ENCODE peak calls at places on chromosomes 1 and 21, in nine cellular contexts. One of them, this sample, is unnamed.

GRCh38 chr21:16579538-16579937 is 849.8 kb downstream of the USP25 start:
- DNase-seq in activated CD4-positive, alpha-beta T cell treated with anti-CD3 and anti-CD28 coated beads, Interleukin-2, amount 50 U/mL, for 1 hour: no peak
- DNase-seq in CD4-positive, CD25-positive, alpha-beta regulatory T cell: no peak
- DNase-seq in activated CD8-positive, alpha-beta memory T cell treated with anti-CD3 and anti-CD28 coated beads for 4 hours: no peak
- DNase-seq in fibroblast of the conjunctiva: peak
- DNase-seq in HEK293T: no peak
- DNase-seq in dorsolateral prefrontal cortex: no peak
- DNase-seq in NCI-H2107: no peak
- DNase-seq in cardiac fibroblast: peak
- DNase-seq in this sample: peak

GRCh38 chr1:151501474-151501873 is 9.7 kb upstream of the CGN start:
- DNase-seq in cardiac fibroblast: no peak
- DNase-seq in activated CD4-positive, alpha-beta T cell treated with anti-CD3 and anti-CD28 coated beads, Interleukin-2, amount 50 U/mL, for 1 hour: no peak
- DNase-seq in dorsolateral prefrontal cortex: no peak
- DNase-seq in HEK293T: no peak
- DNase-seq in NCI-H2107: no peak
- DNase-seq in fibroblast of the conjunctiva: no peak
- DNase-seq in CD4-positive, CD25-positive, alpha-beta regulatory T cell: no peak
- DNase-seq in activated CD8-positive, alpha-beta memory T cell treated with anti-CD3 and anti-CD28 coated beads for 4 hours: no peak
- DNase-seq in this sample: no peak

GRCh38 chr1:46544561-46545240 is 6.7 kb downstream of the KNCN start:
- DNase-seq in activated CD4-positive, alpha-beta T cell treated with anti-CD3 and anti-CD28 coated beads, Interleukin-2, amount 50 U/mL, for 1 hour: no peak
- DNase-seq in activated CD8-positive, alpha-beta memory T cell treated with anti-CD3 and anti-CD28 coated beads for 4 hours: no peak
- DNase-seq in CD4-positive, CD25-positive, alpha-beta regulatory T cell: no peak
- DNase-seq in NCI-H2107: no peak
- DNase-seq in cardiac fibroblast: no peak
- DNase-seq in dorsolateral prefrontal cortex: no peak
- DNase-seq in fibroblast of the conjunctiva: no peak
- DNase-seq in HEK293T: no peak
- DNase-seq in this sample: no peak

GRCh38 chr1:19260211-19261138 is 8.9 kb downstream of the MRTO4 start:
- DNase-seq in activated CD4-positive, alpha-beta T cell treated with anti-CD3 and anti-CD28 coated beads, Interleukin-2, amount 50 U/mL, for 1 hour: no peak
- DNase-seq in activated CD8-positive, alpha-beta memory T cell treated with anti-CD3 and anti-CD28 coated beads for 4 hours: no peak
- DNase-seq in HEK293T: no peak
- DNase-seq in CD4-positive, CD25-positive, alpha-beta regulatory T cell: no peak
- DNase-seq in NCI-H2107: peak
- DNase-seq in fibroblast of the conjunctiva: peak
- DNase-seq in dorsolateral prefrontal cortex: no peak
- DNase-seq in cardiac fibroblast: peak
- DNase-seq in this sample: peak

GRCh38 chr1:183548136-183548535 is 42.1 kb downstream of the NCF2 start:
- DNase-seq in HEK293T: no peak
- DNase-seq in dorsolateral prefrontal cortex: no peak
- DNase-seq in cardiac fibroblast: no peak
- DNase-seq in CD4-positive, CD25-positive, alpha-beta regulatory T cell: no peak
- DNase-seq in fibroblast of the conjunctiva: no peak
- DNase-seq in NCI-H2107: peak
- DNase-seq in activated CD4-positive, alpha-beta T cell treated with anti-CD3 and anti-CD28 coated beads, Interleukin-2, amount 50 U/mL, for 1 hour: no peak
- DNase-seq in activated CD8-positive, alpha-beta memory T cell treated with anti-CD3 and anti-CD28 coated beads for 4 hours: no peak
- DNase-seq in this sample: no peak

GRCh38 chr1:10793129-10793651 is 3.3 kb downstream of the CASZ1 start:
- DNase-seq in CD4-positive, CD25-positive, alpha-beta regulatory T cell: no peak
- DNase-seq in dorsolateral prefrontal cortex: no peak
- DNase-seq in HEK293T: no peak
- DNase-seq in fibroblast of the conjunctiva: no peak
- DNase-seq in activated CD4-positive, alpha-beta T cell treated with anti-CD3 and anti-CD28 coated beads, Interleukin-2, amount 50 U/mL, for 1 hour: no peak
- DNase-seq in cardiac fibroblast: peak
- DNase-seq in activated CD8-positive, alpha-beta memory T cell treated with anti-CD3 and anti-CD28 coated beads for 4 hours: no peak
- DNase-seq in NCI-H2107: no peak
- DNase-seq in this sample: peak

GRCh38 chr1:35062518-35063196 is 16.5 kb upstream of the ZMYM1 start:
- DNase-seq in fibroblast of the conjunctiva: no peak
- DNase-seq in HEK293T: no peak
- DNase-seq in cardiac fibroblast: peak
- DNase-seq in activated CD4-positive, alpha-beta T cell treated with anti-CD3 and anti-CD28 coated beads, Interleukin-2, amount 50 U/mL, for 1 hour: no peak
- DNase-seq in CD4-positive, CD25-positive, alpha-beta regulatory T cell: no peak
- DNase-seq in dorsolateral prefrontal cortex: no peak
- DNase-seq in activated CD8-positive, alpha-beta memory T cell treated with anti-CD3 and anti-CD28 coated beads for 4 hours: no peak
- DNase-seq in NCI-H2107: no peak
- DNase-seq in this sample: no peak

GRCh38 chr1:161021168-161021958 is 411 bp upstream of the F11R start:
- DNase-seq in fibroblast of the conjunctiva: no peak
- DNase-seq in dorsolateral prefrontal cortex: peak
- DNase-seq in activated CD4-positive, alpha-beta T cell treated with anti-CD3 and anti-CD28 coated beads, Interleukin-2, amount 50 U/mL, for 1 hour: peak
- DNase-seq in NCI-H2107: peak
- DNase-seq in activated CD8-positive, alpha-beta memory T cell treated with anti-CD3 and anti-CD28 coated beads for 4 hours: peak
- DNase-seq in CD4-positive, CD25-positive, alpha-beta regulatory T cell: peak
- DNase-seq in HEK293T: peak
- DNase-seq in cardiac fibroblast: peak
- DNase-seq in this sample: no peak

GRCh38 chr1:160404094-160404493 is 3.7 kb downstream of the VANGL2 start:
- DNase-seq in HEK293T: no peak
- DNase-seq in dorsolateral prefrontal cortex: no peak
- DNase-seq in cardiac fibroblast: no peak
- DNase-seq in NCI-H2107: no peak
- DNase-seq in CD4-positive, CD25-positive, alpha-beta regulatory T cell: no peak
- DNase-seq in fibroblast of the conjunctiva: no peak
- DNase-seq in activated CD8-positive, alpha-beta memory T cell treated with anti-CD3 and anti-CD28 coated beads for 4 hours: no peak
- DNase-seq in activated CD4-positive, alpha-beta T cell treated with anti-CD3 and anti-CD28 coated beads, Interleukin-2, amount 50 U/mL, for 1 hour: no peak
- DNase-seq in this sample: no peak

GRCh38 chr1:151054971-151055547 is 4.4 kb downstream of the CDC42SE1 start:
- DNase-seq in activated CD8-positive, alpha-beta memory T cell treated with anti-CD3 and anti-CD28 coated beads for 4 hours: no peak
- DNase-seq in NCI-H2107: no peak
- DNase-seq in CD4-positive, CD25-positive, alpha-beta regulatory T cell: no peak
- DNase-seq in dorsolateral prefrontal cortex: no peak
- DNase-seq in cardiac fibroblast: no peak
- DNase-seq in HEK293T: no peak
- DNase-seq in activated CD4-positive, alpha-beta T cell treated with anti-CD3 and anti-CD28 coated beads, Interleukin-2, amount 50 U/mL, for 1 hour: no peak
- DNase-seq in fibroblast of the conjunctiva: no peak
- DNase-seq in this sample: no peak

GRCh38 chr1:91583326-91583755 is 82.7 kb downstream of the CDC7 start:
- DNase-seq in fibroblast of the conjunctiva: peak
- DNase-seq in CD4-positive, CD25-positive, alpha-beta regulatory T cell: no peak
- DNase-seq in activated CD4-positive, alpha-beta T cell treated with anti-CD3 and anti-CD28 coated beads, Interleukin-2, amount 50 U/mL, for 1 hour: no peak
- DNase-seq in activated CD8-positive, alpha-beta memory T cell treated with anti-CD3 and anti-CD28 coated beads for 4 hours: no peak
- DNase-seq in dorsolateral prefrontal cortex: no peak
- DNase-seq in NCI-H2107: no peak
- DNase-seq in cardiac fibroblast: no peak
- DNase-seq in HEK293T: no peak
- DNase-seq in this sample: peak

GRCh38 chr1:101846820-101847219 is 149.9 kb downstream of the OLFM3 start:
- DNase-seq in cardiac fibroblast: no peak
- DNase-seq in fibroblast of the conjunctiva: no peak
- DNase-seq in dorsolateral prefrontal cortex: no peak
- DNase-seq in activated CD4-positive, alpha-beta T cell treated with anti-CD3 and anti-CD28 coated beads, Interleukin-2, amount 50 U/mL, for 1 hour: no peak
- DNase-seq in HEK293T: peak
- DNase-seq in activated CD8-positive, alpha-beta memory T cell treated with anti-CD3 and anti-CD28 coated beads for 4 hours: no peak
- DNase-seq in CD4-positive, CD25-positive, alpha-beta regulatory T cell: no peak
- DNase-seq in NCI-H2107: peak
- DNase-seq in this sample: no peak

GRCh38 chr1:44679468-44679867 is 5.0 kb downstream of the ARMH1 start:
- DNase-seq in activated CD8-positive, alpha-beta memory T cell treated with anti-CD3 and anti-CD28 coated beads for 4 hours: no peak
- DNase-seq in dorsolateral prefrontal cortex: no peak
- DNase-seq in NCI-H2107: no peak
- DNase-seq in CD4-positive, CD25-positive, alpha-beta regulatory T cell: no peak
- DNase-seq in fibroblast of the conjunctiva: no peak
- DNase-seq in cardiac fibroblast: no peak
- DNase-seq in activated CD4-positive, alpha-beta T cell treated with anti-CD3 and anti-CD28 coated beads, Interleukin-2, amount 50 U/mL, for 1 hour: no peak
- DNase-seq in HEK293T: no peak
- DNase-seq in this sample: no peak

GRCh38 chr1:81635816-81636215 is 164.9 kb upstream of the ADGRL2 start:
- DNase-seq in activated CD4-positive, alpha-beta T cell treated with anti-CD3 and anti-CD28 coated beads, Interleukin-2, amount 50 U/mL, for 1 hour: no peak
- DNase-seq in fibroblast of the conjunctiva: no peak
- DNase-seq in cardiac fibroblast: peak
- DNase-seq in activated CD8-positive, alpha-beta memory T cell treated with anti-CD3 and anti-CD28 coated beads for 4 hours: no peak
- DNase-seq in NCI-H2107: no peak
- DNase-seq in dorsolateral prefrontal cortex: no peak
- DNase-seq in HEK293T: no peak
- DNase-seq in CD4-positive, CD25-positive, alpha-beta regulatory T cell: no peak
- DNase-seq in this sample: no peak

GRCh38 chr1:153353226-153353947 is 4.3 kb upstream of the S100A9 start:
- DNase-seq in activated CD8-positive, alpha-beta memory T cell treated with anti-CD3 and anti-CD28 coated beads for 4 hours: no peak
- DNase-seq in NCI-H2107: no peak
- DNase-seq in activated CD4-positive, alpha-beta T cell treated with anti-CD3 and anti-CD28 coated beads, Interleukin-2, amount 50 U/mL, for 1 hour: no peak
- DNase-seq in CD4-positive, CD25-positive, alpha-beta regulatory T cell: no peak
- DNase-seq in cardiac fibroblast: peak
- DNase-seq in fibroblast of the conjunctiva: no peak
- DNase-seq in dorsolateral prefrontal cortex: no peak
- DNase-seq in HEK293T: peak
- DNase-seq in this sample: no peak

GRCh38 chr21:37562920-37563640 is 196.5 kb downstream of the DYRK1A start:
- DNase-seq in dorsolateral prefrontal cortex: peak
- DNase-seq in cardiac fibroblast: no peak
- DNase-seq in activated CD4-positive, alpha-beta T cell treated with anti-CD3 and anti-CD28 coated beads, Interleukin-2, amount 50 U/mL, for 1 hour: no peak
- DNase-seq in NCI-H2107: no peak
- DNase-seq in CD4-positive, CD25-positive, alpha-beta regulatory T cell: no peak
- DNase-seq in fibroblast of the conjunctiva: no peak
- DNase-seq in HEK293T: no peak
- DNase-seq in activated CD8-positive, alpha-beta memory T cell treated with anti-CD3 and anti-CD28 coated beads for 4 hours: no peak
- DNase-seq in this sample: no peak

GRCh38 chr1:15427280-15427666 is 11.0 kb upstream of the CTRC start:
- DNase-seq in fibroblast of the conjunctiva: no peak
- DNase-seq in dorsolateral prefrontal cortex: no peak
- DNase-seq in cardiac fibroblast: no peak
- DNase-seq in NCI-H2107: no peak
- DNase-seq in HEK293T: no peak
- DNase-seq in activated CD8-positive, alpha-beta memory T cell treated with anti-CD3 and anti-CD28 coated beads for 4 hours: no peak
- DNase-seq in CD4-positive, CD25-positive, alpha-beta regulatory T cell: no peak
- DNase-seq in activated CD4-positive, alpha-beta T cell treated with anti-CD3 and anti-CD28 coated beads, Interleukin-2, amount 50 U/mL, for 1 hour: no peak
- DNase-seq in this sample: no peak

GRCh38 chr1:195218428-195219212 is 1389.6 kb downstream of the KCNT2 start:
- DNase-seq in NCI-H2107: no peak
- DNase-seq in cardiac fibroblast: no peak
- DNase-seq in activated CD4-positive, alpha-beta T cell treated with anti-CD3 and anti-CD28 coated beads, Interleukin-2, amount 50 U/mL, for 1 hour: no peak
- DNase-seq in HEK293T: no peak
- DNase-seq in fibroblast of the conjunctiva: no peak
- DNase-seq in CD4-positive, CD25-positive, alpha-beta regulatory T cell: no peak
- DNase-seq in dorsolateral prefrontal cortex: no peak
- DNase-seq in activated CD8-positive, alpha-beta memory T cell treated with anti-CD3 and anti-CD28 coated beads for 4 hours: no peak
- DNase-seq in this sample: no peak

GRCh38 chr1:246416261-246416660 is 90.8 kb downstream of the SMYD3 start:
- DNase-seq in NCI-H2107: no peak
- DNase-seq in fibroblast of the conjunctiva: no peak
- DNase-seq in cardiac fibroblast: no peak
- DNase-seq in dorsolateral prefrontal cortex: no peak
- DNase-seq in activated CD4-positive, alpha-beta T cell treated with anti-CD3 and anti-CD28 coated beads, Interleukin-2, amount 50 U/mL, for 1 hour: no peak
- DNase-seq in activated CD8-positive, alpha-beta memory T cell treated with anti-CD3 and anti-CD28 coated beads for 4 hours: no peak
- DNase-seq in CD4-positive, CD25-positive, alpha-beta regulatory T cell: no peak
- DNase-seq in HEK293T: no peak
- DNase-seq in this sample: no peak

GRCh38 chr1:241762713-241763339 is 85.2 kb upstream of the EXO1 start:
- DNase-seq in CD4-positive, CD25-positive, alpha-beta regulatory T cell: no peak
- DNase-seq in NCI-H2107: no peak
- DNase-seq in cardiac fibroblast: no peak
- DNase-seq in activated CD8-positive, alpha-beta memory T cell treated with anti-CD3 and anti-CD28 coated beads for 4 hours: no peak
- DNase-seq in dorsolateral prefrontal cortex: no peak
- DNase-seq in activated CD4-positive, alpha-beta T cell treated with anti-CD3 and anti-CD28 coated beads, Interleukin-2, amount 50 U/mL, for 1 hour: no peak
- DNase-seq in fibroblast of the conjunctiva: no peak
- DNase-seq in HEK293T: no peak
- DNase-seq in this sample: no peak

This sample was measured in adipocyte.